ENCODE peak calls at places on chromosomes 12 and 14, in six cellular contexts. V, R, H, S, N and W are unnamed samples.

GRCh38 chr14:98919431-98919830 is 352.6 kb downstream of the BCL11B start:
- DNase-seq in R (no peak), V (no peak), H (no peak), N (no peak), S (no peak), W (no peak)

GRCh38 chr14:100731846-100732765 is 5.4 kb downstream of the DLK1 start:
- DNase-seq in H (no peak), S (no peak), V (no peak), R (no peak), N (no peak), W (no peak)

GRCh38 chr12:93581370-93581769 is 8.9 kb downstream of the SOCS2 start:
- DNase-seq in S (no peak), N (no peak), H (no peak), R (no peak), V (no peak), W (no peak)

GRCh38 chr12:5480218-5480952 is 48.5 kb downstream of the NTF3 start:
- DNase-seq in R (peak; percentile 59), N (no peak), V (no peak), H (no peak), S (no peak), W (no peak)

GRCh38 chr12:94111290-94111689 is 37.1 kb upstream of the PLXNC1 start:
- DNase-seq in R (no peak), H (no peak), N (no peak), S (no peak), V (no peak), W (no peak)

GRCh38 chr12:49959570-49960473 is 1.9 kb upstream of the AQP5 start:
- DNase-seq in V (no peak), H (no peak), R (no peak), S (no peak), N (peak; percentile 81), W (no peak)

GRCh38 chr14:61611880-61612630 is 83.3 kb upstream of the HIF1A start:
- DNase-seq in V (no peak), R (peak; percentile 50), H (no peak), S (no peak), N (no peak), W (no peak)

GRCh38 chr14:106883218-106883692 is 1356.9 kb downstream of the TMEM121 start:
- DNase-seq in S (peak; percentile 32), V (no peak), R (no peak), N (no peak), H (no peak), W (peak; percentile 19)

GRCh38 chr14:105418269-105419054 is 1.2 kb upstream of the MTA1 start:
- DNase-seq in N (no peak), S (no peak), R (no peak), V (no peak), H (no peak), W (no peak)

GRCh38 chr12:10722905-10723866 is at the start of gene YBX3:
- DNase-seq in S (peak; percentile 90), V (peak; percentile 91), N (peak; percentile 88), H (peak; percentile 90), R (peak; percentile 75), W (peak; percentile 20)

GRCh38 chr12:56591111-56591510 is 39.0 kb downstream of the BAZ2A start:
- DNase-seq in R (no peak), S (no peak), V (no peak), H (no peak), N (no peak), W (no peak)

GRCh38 chr14:75430106-75430505 is 2.3 kb downstream of the JDP2 start:
- DNase-seq in N (no peak), S (peak; percentile 66), R (peak; percentile 59), H (peak; percentile 44), V (no peak), W (no peak)

GRCh38 chr12:115224031-115224430 is 540.1 kb upstream of the TBX3 start:
- DNase-seq in V (no peak), R (no peak), N (no peak), S (no peak), H (no peak), W (no peak)

GRCh38 chr12:68122236-68122920 is 37.2 kb downstream of the IFNG start:
- DNase-seq in S (no peak), N (no peak), V (no peak), H (no peak), R (no peak), W (no peak)

GRCh38 chr14:82441270-82441669 is 907.6 kb upstream of the SEL1L start:
- DNase-seq in H (no peak), V (no peak), S (no peak), R (no peak), N (no peak), W (no peak)

GRCh38 chr14:82432531-82432930 is 898.9 kb upstream of the SEL1L start:
- DNase-seq in S (no peak), R (no peak), V (no peak), H (no peak), N (no peak), W (no peak)

GRCh38 chr14:82438416-82438815 is 904.8 kb upstream of the SEL1L start:
- DNase-seq in H (no peak), V (no peak), R (no peak), S (no peak), N (no peak), W (no peak)
- H3K9me3 ChIP-seq in H (no peaks in the 10 kb centered on the region), V (no peaks in the 10 kb centered on the region), R (peaks cover 4% of the 10 kb centered on the region), S (no peaks in the 10 kb centered on the region), N (no peaks in the 10 kb centered on the region), W (no peaks in the 10 kb centered on the region)

DNA sequence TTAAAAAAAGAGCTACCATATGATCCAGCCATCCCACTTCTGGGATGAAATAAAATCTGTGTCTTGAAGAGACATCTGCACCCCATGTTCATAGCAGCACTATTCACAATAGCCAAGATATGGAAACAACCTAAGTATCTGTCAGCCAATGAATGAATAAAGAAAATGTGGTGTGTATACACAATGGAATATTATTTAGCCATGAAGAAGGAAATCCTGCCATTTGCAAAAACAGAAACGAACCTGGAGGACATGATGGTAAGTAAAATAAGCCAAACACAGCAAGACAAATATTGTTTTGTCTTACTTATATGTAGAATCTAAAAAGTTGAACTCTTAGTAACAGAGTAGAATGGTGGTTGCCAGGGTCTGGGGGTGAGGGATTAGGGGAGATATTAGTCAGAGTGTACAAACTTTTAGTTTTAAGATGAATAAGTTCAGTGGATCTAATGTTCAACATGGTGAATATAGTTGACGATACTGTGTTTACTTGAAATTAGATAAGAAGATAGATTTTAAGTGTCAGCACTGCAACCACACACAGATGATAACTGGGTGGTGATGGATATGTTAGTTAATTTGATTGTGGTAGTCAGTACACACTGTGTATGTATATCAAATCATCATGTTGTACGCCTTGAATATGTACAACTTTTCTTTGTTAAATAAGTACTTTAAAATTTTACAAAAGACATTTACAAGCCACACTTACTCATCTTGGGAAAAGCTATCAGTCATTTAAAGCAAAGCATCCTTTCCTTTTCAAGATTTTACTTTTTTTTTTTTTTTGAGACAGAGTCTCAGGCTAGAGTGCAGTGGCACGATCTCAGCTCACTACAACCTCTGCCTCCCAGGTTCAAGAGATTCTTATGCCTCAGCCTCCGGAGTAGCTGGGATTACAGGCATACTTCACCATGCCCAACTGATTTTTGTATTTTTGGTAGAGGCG is 89.9 kb downstream of the BICD1 start:
- DNase-seq in S (no peak), V (no peak), R (no peak), H (no peak), N (no peak), W (no peak)
- H3K9me3 ChIP-seq in S (peaks cover 12% of the 10 kb centered on the region), V (no peaks in the 10 kb centered on the region), R (no peaks in the 10 kb centered on the region), H (no peaks in the 10 kb centered on the region), N (no peaks in the 10 kb centered on the region), W (no peaks in the 10 kb centered on the region)

GRCh38 chr12:17478908-17479673 is 610.9 kb downstream of the RERGL start:
- DNase-seq in H (no peak), R (no peak), V (no peak), N (no peak), S (no peak), W (no peak)
- H3K9me3 ChIP-seq in H (no peaks in the 10 kb centered on the region), R (peaks cover 18% of the 10 kb centered on the region), V (no peaks in the 10 kb centered on the region), N (peaks cover 4% of the 10 kb centered on the region), S (no peaks in the 10 kb centered on the region), W (no peaks in the 10 kb centered on the region)

GRCh38 chr14:28820677-28821076 is 54.1 kb downstream of the FOXG1 start:
- DNase-seq in R (no peak), V (no peak), H (no peak), N (no peak), S (no peak), W (no peak)
- H3K9me3 ChIP-seq in R (no peaks in the 10 kb centered on the region), V (no peaks in the 10 kb centered on the region), H (no peaks in the 10 kb centered on the region), N (no peaks in the 10 kb centered on the region), S (peaks cover 14% of the 10 kb centered on the region), W (no peaks in the 10 kb centered on the region)

GRCh38 chr14:27315947-27316346 is 718.1 kb upstream of the NOVA1 start:
- DNase-seq in V (no peak), H (no peak), S (no peak), N (no peak), R (no peak), W (no peak)

GRCh38 chr14:27318769-27319280 is 721.0 kb upstream of the NOVA1 start:
- DNase-seq in V (no peak), S (no peak), R (no peak), N (no peak), H (no peak), W (no peak)

DNA sequence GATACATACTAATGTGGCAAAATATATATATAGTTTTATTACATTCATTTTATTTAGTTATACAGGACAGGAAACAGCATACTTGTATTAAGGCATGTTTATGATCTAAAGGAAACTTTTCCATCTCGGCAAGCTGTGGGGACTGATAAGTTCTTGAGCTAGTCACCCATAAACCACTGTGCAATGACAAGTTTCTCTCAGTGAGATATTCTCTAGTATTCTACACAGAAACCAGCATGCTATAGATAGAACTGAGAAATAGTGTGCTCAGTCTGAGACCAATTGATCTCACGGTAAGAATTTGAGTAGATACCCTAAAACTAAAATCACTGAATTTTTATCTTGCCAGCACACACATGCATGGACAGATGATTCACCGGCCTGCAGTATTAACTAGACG is 717.6 kb upstream of the NOVA1 start:
- DNase-seq in R (no peak), S (no peak), N (no peak), H (no peak), V (no peak), W (no peak)
- H3K9me3 ChIP-seq in R (peaks cover 4% of the 10 kb centered on the region), S (no peaks in the 10 kb centered on the region), N (no peaks in the 10 kb centered on the region), H (no peaks in the 10 kb centered on the region), V (no peaks in the 10 kb centered on the region), W (no peaks in the 10 kb centered on the region)

DNA sequence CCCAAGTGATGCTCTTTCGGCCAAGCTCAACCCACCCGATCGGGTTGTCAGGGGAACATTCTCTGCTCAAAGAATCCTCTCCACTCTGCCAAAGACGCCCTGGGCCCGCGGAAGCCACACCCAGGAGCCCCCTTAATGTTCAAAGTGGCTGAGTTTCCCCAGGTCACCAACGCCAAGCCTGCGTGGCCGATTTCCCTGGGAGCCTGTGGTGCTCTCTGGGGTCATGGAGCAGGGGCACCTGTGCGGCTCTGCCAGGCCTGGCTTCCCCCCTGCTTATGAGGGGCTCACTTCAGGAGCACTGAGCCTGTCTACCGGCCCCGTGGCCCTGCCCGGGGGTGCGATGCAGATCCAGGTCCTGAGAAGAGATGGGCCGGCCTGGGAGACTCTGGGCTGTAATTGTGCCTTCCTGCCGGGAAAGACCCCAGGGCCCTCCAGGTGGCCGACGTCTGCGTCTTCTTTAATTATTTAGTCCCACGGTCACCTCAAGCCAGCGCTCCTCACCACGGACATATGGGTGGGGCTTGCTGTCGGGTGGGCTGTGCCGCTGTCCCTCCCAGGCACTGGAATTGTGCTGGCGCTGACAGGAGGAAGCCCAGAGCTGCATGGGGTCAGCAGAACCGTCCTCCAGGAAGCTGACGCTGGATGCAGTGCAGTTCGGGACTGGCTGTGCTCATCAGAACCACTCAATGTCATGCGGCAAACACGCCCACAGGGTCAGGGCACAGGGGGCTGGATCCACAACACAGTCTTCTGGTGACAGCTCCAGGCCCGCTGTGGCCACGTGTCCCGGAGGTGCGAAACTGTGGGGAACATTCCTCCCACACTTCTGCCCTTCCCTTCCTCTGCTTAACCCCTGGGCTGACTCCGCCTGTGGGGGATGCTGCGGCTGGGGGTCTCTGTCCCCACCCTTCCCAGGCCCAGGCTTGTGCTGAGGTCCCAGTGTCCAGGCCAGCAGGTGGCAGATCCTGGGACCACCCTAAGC is 267.6 kb upstream of the SFSWAP start:
- DNase-seq in H (no peak), V (no peak), S (no peak), N (no peak), R (no peak), W (no peak)
- H3K9me3 ChIP-seq in H (no peaks in the 10 kb centered on the region), V (no peaks in the 10 kb centered on the region), S (no peaks in the 10 kb centered on the region), N (peaks cover 2% of the 10 kb centered on the region), R (peaks cover 25% of the 10 kb centered on the region), W (no peaks in the 10 kb centered on the region)